ENCODE peak calls at places on chromosomes 16 and 17, in seven cellular contexts. N is HCT116, U is fibroblast of the aortic adventitia, G is IMR-90, H is heart right ventricle, R is GM06990, J is left ventricle myocardium inferior. B is an unnamed sample.

GRCh38 chr17:47288531-47289116 is 35.0 kb downstream of the ITGB3 start:
- DNase-seq in N (no peak), U (peak; percentile 64), G (peak; percentile 69), H (no peak), R (no peak), J (no peak), B (peak; percentile 71)

GRCh38 chr17:81194941-81195901 is 27.5 kb downstream of the CEP131 start:
- DNase-seq in N (no peak), U (no peak), G (no peak), H (peak; percentile 58), R (no peak), J (peak; percentile 79), B (no peak)

GRCh38 chr17:81488276-81488860 is 24.2 kb downstream of the ACTG1 start:
- DNase-seq in N (no peak), U (no peak), G (no peak), H (no peak), R (no peak), J (no peak), B (no peak)

GRCh38 chr17:74776990-74777389 is 845 bp upstream of the NAT9 start:
- DNase-seq in N (no peak), U (no peak), G (no peak), H (no peak), R (no peak), J (no peak), B (no peak)

GRCh38 chr17:72792771-72793170 is 299.7 kb downstream of the SLC39A11 start:
- DNase-seq in N (no peak), U (no peak), G (no peak), H (no peak), R (no peak), J (no peak), B (no peak)

GRCh38 chr17:40432864-40433528 is 10.3 kb upstream of the IGFBP4 start:
- DNase-seq in N (no peak), U (peak; percentile 83), G (peak; percentile 77), H (peak; percentile 66), R (no peak), J (peak; percentile 38), B (peak; percentile 49)

GRCh38 chr16:31094088-31094423 is 541 bp downstream of the VKORC1 start:
- DNase-seq in N (no peak), U (peak; percentile 10), G (no peak), H (no peak), R (no peak), J (no peak), B (no peak)

GRCh38 chr17:72119280-72119962 is 1.4 kb upstream of the SOX9 start:
- DNase-seq in N (no peak), U (no peak), G (no peak), H (no peak), R (no peak), J (no peak), B (no peak)

GRCh38 chr16:67504190-67505021 is 21.1 kb upstream of the AGRP start:
- DNase-seq in N (no peak), U (peak; percentile 40), G (peak; percentile 24), H (peak; percentile 54), R (peak; percentile 44), J (peak; percentile 54), B (peak; percentile 14)

GRCh38 chr16:5025171-5025632 is 8.5 kb downstream of the NAGPA start:
- DNase-seq in N (no peak), U (no peak), G (no peak), H (peak; percentile 33), R (no peak), J (peak; percentile 50), B (no peak)

GRCh38 chr17:64443086-64443760 is 5.7 kb upstream of the MILR1 start:
- DNase-seq in N (peak; percentile 77), U (no peak), G (no peak), H (no peak), R (no peak), J (no peak), B (no peak)

GRCh38 chr17:39533891-39534290 is 72.6 kb downstream of the CDK12 start:
- DNase-seq in N (no peak), U (no peak), G (peak; percentile 25), H (no peak), R (no peak), J (no peak), B (no peak)

GRCh38 chr17:51147641-51148040 is 5.7 kb upstream of the NME1 start:
- DNase-seq in N (no peak), U (peak; percentile 42), G (peak; percentile 56), H (no peak), R (no peak), J (no peak), B (peak; percentile 35)

GRCh38 chr17:50946891-50947843 is 81.0 kb upstream of the TOB1 start:
- DNase-seq in N (no peak), U (no peak), G (no peak), H (no peak), R (no peak), J (no peak), B (no peak)

GRCh38 chr17:41467546-41467945 is 360 bp upstream of the KRT32 start:
- DNase-seq in N (no peak), U (peak; percentile 43), G (no peak), H (no peak), R (no peak), J (no peak), B (peak; percentile 75)

GRCh38 chr16:8278181-8278580 is 312.1 kb downstream of the TMEM114 start:
- DNase-seq in N (no peak), U (no peak), G (no peak), H (no peak), R (no peak), J (no peak), B (no peak)

GRCh38 chr16:85234310-85235235 is 122.3 kb upstream of the CIBAR2 start:
- DNase-seq in N (no peak), U (peak; percentile 80), G (peak; percentile 85), H (peak; percentile 65), R (no peak), J (peak; percentile 67), B (peak; percentile 32)

GRCh38 chr17:7415784-7416183 is 4.3 kb upstream of the SPEM1 start:
- DNase-seq in N (no peak), U (no peak), G (no peak), H (no peak), R (no peak), J (no peak), B (no peak)

GRCh38 chr17:7416323-7416722 is 3.8 kb upstream of the SPEM1 start:
- DNase-seq in N (no peak), U (no peak), G (no peak), H (no peak), R (no peak), J (no peak), B (no peak)

GRCh38 chr17:7417056-7417655 is 3.0 kb upstream of the SPEM1 start:
- DNase-seq in N (no peak), U (no peak), G (no peak), H (no peak), R (no peak), J (no peak), B (no peak)

GRCh38 chr17:7413346-7413985 is 5.8 kb downstream of the NLGN2 start:
- DNase-seq in N (no peak), U (peak; percentile 30), G (peak; percentile 62), H (no peak), R (no peak), J (no peak), B (peak; percentile 33)

DNA sequence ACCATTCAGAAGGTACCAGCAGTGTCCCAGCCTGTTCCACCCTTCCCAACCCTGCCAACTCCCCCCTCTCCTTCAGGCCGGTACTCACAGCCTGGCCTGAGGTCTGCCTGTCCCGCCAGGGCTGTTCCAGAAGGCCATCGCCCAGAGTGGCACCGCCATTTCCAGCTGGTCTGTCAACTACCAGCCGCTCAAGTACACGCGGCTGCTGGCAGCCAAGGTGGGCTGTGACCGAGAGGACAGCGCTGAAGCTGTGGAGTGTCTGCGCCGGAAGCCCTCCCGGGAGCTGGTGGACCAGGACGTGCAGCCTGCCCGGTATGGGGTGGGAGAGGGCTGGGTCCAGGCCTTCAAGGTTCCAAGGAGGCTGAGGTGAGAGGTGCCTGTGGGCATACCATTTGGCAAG is 5.3 kb upstream of the SPEM1 start:
- DNase-seq in N (no peak), U (no peak), G (no peak), H (no peak), R (no peak), J (no peak), B (no peak)
- H3K4me3 ChIP-seq in N (no peak overlapping the region), U (no peak overlapping the region), G (no peak overlapping the region), H (no peak overlapping the region), R (no peak overlapping the region), J (no peak overlapping the region), B (no peak overlapping the region)

DNA sequence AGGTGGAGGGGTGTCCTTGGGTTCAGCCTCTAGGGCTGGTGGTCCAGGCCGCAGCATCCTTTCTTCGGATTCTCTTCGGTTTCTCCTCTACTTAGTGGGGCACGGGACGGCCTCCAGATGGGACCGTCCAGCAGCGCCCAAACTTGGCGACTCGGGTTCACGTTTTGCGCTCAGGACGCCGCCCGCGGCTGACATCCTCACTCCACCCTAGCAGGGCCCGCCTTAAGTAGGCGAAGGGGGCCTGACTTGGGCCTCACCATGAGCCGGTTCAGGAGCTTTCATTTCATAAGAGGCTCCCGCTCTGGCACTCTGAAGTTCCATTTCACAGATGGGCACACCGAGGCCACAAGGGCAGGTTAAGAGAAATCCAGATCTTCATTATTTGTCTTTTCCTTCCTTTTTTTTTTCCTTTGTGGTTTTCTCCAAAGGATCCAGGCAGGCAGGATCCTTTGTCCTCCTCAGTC is 141.2 kb downstream of the SEC14L1 start:
- DNase-seq in N (no peak), U (no peak), G (no peak), H (no peak), R (no peak), J (no peak), B (no peak)
- TF ChIP-seq CTCF in N (no peak), U (no peak), G (no peak), H (no peak), R (no peak), J (no peak), B (no peak)

GRCh38 chr17:65519471-65519870 is 42.0 kb downstream of the AXIN2 start:
- DNase-seq in N (no peak), U (no peak), G (no peak), H (no peak), R (no peak), J (no peak), B (no peak)
- H3K4me3 ChIP-seq in N (no peak overlapping the region), U (no peak overlapping the region), G (no peak overlapping the region), H (no peak overlapping the region), R (no peak overlapping the region), J (no peak overlapping the region), B (no peak overlapping the region)

DNA sequence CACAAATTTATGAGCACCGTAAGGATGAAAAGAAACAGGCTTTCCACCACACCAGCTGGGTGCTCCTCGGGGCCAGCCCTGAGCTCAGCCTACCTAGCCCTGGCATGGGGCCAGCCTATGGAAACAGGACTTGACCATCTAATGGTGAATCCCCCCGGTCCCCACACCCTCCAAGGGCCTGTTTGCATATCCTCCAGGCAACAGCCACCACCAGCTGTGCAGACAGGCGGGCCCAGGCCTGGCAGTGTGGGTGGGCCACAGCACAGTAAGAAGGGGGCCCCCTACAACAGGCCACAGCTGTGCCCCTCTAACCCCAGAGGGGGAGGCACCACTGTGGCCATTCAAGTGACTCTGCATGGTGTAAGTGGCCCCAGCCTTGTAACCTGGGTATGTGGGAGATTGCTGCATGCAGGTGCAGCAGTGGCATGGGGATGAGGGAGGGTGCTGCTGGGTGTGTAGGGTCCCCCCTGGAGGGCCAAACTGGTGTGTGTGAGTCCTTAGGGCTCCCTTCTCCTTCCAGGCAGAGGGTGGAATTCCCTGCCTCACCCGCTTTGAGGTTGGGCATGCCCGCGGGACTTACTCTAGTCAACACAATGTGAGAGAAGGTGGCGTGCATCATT is 148.2 kb downstream of the C16orf78 start:
- DNase-seq in N (no peak), U (no peak), G (no peak), H (no peak), R (no peak), J (no peak), B (no peak)
- TF ChIP-seq CTCF in N (no peak), U (no peak), G (no peak), H (no peak), R (no peak), J (no peak), B (no peak)

GRCh38 chr17:17028059-17028877 is 14.0 kb upstream of the MPRIP start:
- DNase-seq in N (peak; percentile 94), U (peak; percentile 91), G (peak; percentile 35), H (peak; percentile 33), R (no peak), J (peak; percentile 77), B (peak; percentile 84)
- H3K4me3 ChIP-seq in N (peak overlapping the region; percentile 35), U (no peak overlapping the region), G (no peak overlapping the region), H (no peak overlapping the region), R (no peak overlapping the region), J (no peak overlapping the region), B (no peak overlapping the region)

B was measured in cardiac fibroblast.